ENCODE peak calls at places on chromosomes 5 and 9, in seven cellular contexts. One of them, this sample, is unnamed.

GRCh38 chr9:126980231-126980630 is 65.6 kb downstream of the RALGPS1 start:
- DNase-seq in heart left ventricle: no peak
- DNase-seq in BJ: no peak
- DNase-seq in Karpas-422: no peak
- DNase-seq in left ventricle myocardium inferior: no peak
- DNase-seq in choroid plexus epithelial cell: peak
- DNase-seq in HCT116: no peak
- DNase-seq in this sample: no peak

GRCh38 chr5:37615184-37615583 is 224.7 kb downstream of the GDNF start:
- DNase-seq in BJ: peak
- DNase-seq in left ventricle myocardium inferior: no peak
- DNase-seq in Karpas-422: no peak
- DNase-seq in heart left ventricle: no peak
- DNase-seq in choroid plexus epithelial cell: peak
- DNase-seq in HCT116: no peak
- DNase-seq in this sample: no peak

GRCh38 chr5:141753971-141754713 is 72.1 kb upstream of the ARAP3 start:
- DNase-seq in Karpas-422: peak
- DNase-seq in choroid plexus epithelial cell: peak
- DNase-seq in heart left ventricle: no peak
- DNase-seq in left ventricle myocardium inferior: no peak
- DNase-seq in HCT116: peak
- DNase-seq in BJ: no peak
- DNase-seq in this sample: no peak

GRCh38 chr9:113742471-113742870 is 133.6 kb upstream of the ZNF618 start:
- DNase-seq in left ventricle myocardium inferior: no peak
- DNase-seq in choroid plexus epithelial cell: no peak
- DNase-seq in HCT116: no peak
- DNase-seq in heart left ventricle: no peak
- DNase-seq in Karpas-422: no peak
- DNase-seq in BJ: no peak
- DNase-seq in this sample: no peak

GRCh38 chr9:130328349-130328801 is 62.8 kb downstream of the HMCN2 start:
- DNase-seq in choroid plexus epithelial cell: peak
- DNase-seq in Karpas-422: no peak
- DNase-seq in left ventricle myocardium inferior: peak
- DNase-seq in HCT116: no peak
- DNase-seq in BJ: no peak
- DNase-seq in heart left ventricle: no peak
- DNase-seq in this sample: no peak

GRCh38 chr9:107487521-107488399 is 1.8 kb downstream of the KLF4 start:
- DNase-seq in HCT116: no peak
- DNase-seq in choroid plexus epithelial cell: peak
- DNase-seq in BJ: no peak
- DNase-seq in left ventricle myocardium inferior: peak
- DNase-seq in heart left ventricle: peak
- DNase-seq in Karpas-422: no peak
- DNase-seq in this sample: no peak

GRCh38 chr9:109817846-109818472 is 38.0 kb downstream of the PALM2AKAP2 start:
- DNase-seq in Karpas-422: peak
- DNase-seq in choroid plexus epithelial cell: peak
- DNase-seq in BJ: peak
- DNase-seq in HCT116: peak
- DNase-seq in heart left ventricle: no peak
- DNase-seq in left ventricle myocardium inferior: no peak
- DNase-seq in this sample: peak

GRCh38 chr5:84433461-84433860 is 48.8 kb upstream of the EDIL3 start:
- DNase-seq in heart left ventricle: no peak
- DNase-seq in Karpas-422: no peak
- DNase-seq in choroid plexus epithelial cell: peak
- DNase-seq in HCT116: no peak
- DNase-seq in left ventricle myocardium inferior: no peak
- DNase-seq in BJ: no peak
- DNase-seq in this sample: no peak

GRCh38 chr5:75049581-75050274 is 2.6 kb downstream of the GCNT4 start:
- DNase-seq in choroid plexus epithelial cell: peak
- DNase-seq in Karpas-422: peak
- DNase-seq in heart left ventricle: no peak
- DNase-seq in HCT116: peak
- DNase-seq in left ventricle myocardium inferior: peak
- DNase-seq in BJ: no peak
- DNase-seq in this sample: peak

GRCh38 chr9:129419382-129419899 is 201.5 kb downstream of the C9orf50 start:
- DNase-seq in Karpas-422: no peak
- DNase-seq in left ventricle myocardium inferior: no peak
- DNase-seq in HCT116: no peak
- DNase-seq in choroid plexus epithelial cell: no peak
- DNase-seq in heart left ventricle: peak
- DNase-seq in BJ: no peak
- DNase-seq in this sample: no peak

GRCh38 chr9:128117613-128118471 is 9.7 kb downstream of the PTGES2 start:
- DNase-seq in heart left ventricle: peak
- DNase-seq in Karpas-422: peak
- DNase-seq in left ventricle myocardium inferior: peak
- DNase-seq in HCT116: peak
- DNase-seq in choroid plexus epithelial cell: peak
- DNase-seq in BJ: peak
- DNase-seq in this sample: peak

GRCh38 chr5:78405820-78406750 is 45.7 kb downstream of the SCAMP1 start:
- DNase-seq in heart left ventricle: no peak
- DNase-seq in HCT116: no peak
- DNase-seq in BJ: no peak
- DNase-seq in left ventricle myocardium inferior: no peak
- DNase-seq in Karpas-422: no peak
- DNase-seq in choroid plexus epithelial cell: peak
- DNase-seq in this sample: no peak

GRCh38 chr5:77852514-77853352 is 76.6 kb upstream of the TBCA start:
- DNase-seq in left ventricle myocardium inferior: peak
- DNase-seq in BJ: peak
- DNase-seq in Karpas-422: peak
- DNase-seq in choroid plexus epithelial cell: peak
- DNase-seq in HCT116: no peak
- DNase-seq in heart left ventricle: peak
- DNase-seq in this sample: peak

GRCh38 chr9:136399176-136400037 is 563 bp downstream of the SNAPC4 start:
- DNase-seq in HCT116: no peak
- DNase-seq in left ventricle myocardium inferior: no peak
- DNase-seq in Karpas-422: peak
- DNase-seq in choroid plexus epithelial cell: peak
- DNase-seq in BJ: no peak
- DNase-seq in heart left ventricle: no peak
- DNase-seq in this sample: no peak

GRCh38 chr9:23820731-23821399 is 5.2 kb downstream of the ELAVL2 start:
- DNase-seq in Karpas-422: no peak
- DNase-seq in left ventricle myocardium inferior: no peak
- DNase-seq in HCT116: no peak
- DNase-seq in BJ: no peak
- DNase-seq in choroid plexus epithelial cell: no peak
- DNase-seq in heart left ventricle: peak
- DNase-seq in this sample: no peak

GRCh38 chr5:95843733-95844223 is 21.3 kb upstream of the GLRX start:
- DNase-seq in BJ: no peak
- DNase-seq in choroid plexus epithelial cell: peak
- DNase-seq in heart left ventricle: no peak
- DNase-seq in HCT116: no peak
- DNase-seq in left ventricle myocardium inferior: no peak
- DNase-seq in Karpas-422: no peak
- DNase-seq in this sample: no peak

GRCh38 chr5:118405650-118406061 is 582.7 kb downstream of the DTWD2 start:
- DNase-seq in left ventricle myocardium inferior: peak
- DNase-seq in HCT116: no peak
- DNase-seq in Karpas-422: no peak
- DNase-seq in heart left ventricle: peak
- DNase-seq in BJ: no peak
- DNase-seq in choroid plexus epithelial cell: no peak
- DNase-seq in this sample: no peak

GRCh38 chr5:172059661-172060100 is 53.2 kb upstream of the FBXW11 start:
- DNase-seq in HCT116: no peak
- DNase-seq in choroid plexus epithelial cell: peak
- DNase-seq in left ventricle myocardium inferior: no peak
- DNase-seq in BJ: no peak
- DNase-seq in heart left ventricle: no peak
- DNase-seq in Karpas-422: peak
- DNase-seq in this sample: no peak

GRCh38 chr5:6869677-6870076 is 156.4 kb downstream of the TENT4A start:
- DNase-seq in left ventricle myocardium inferior: no peak
- DNase-seq in Karpas-422: no peak
- DNase-seq in BJ: no peak
- DNase-seq in heart left ventricle: no peak
- DNase-seq in HCT116: no peak
- DNase-seq in choroid plexus epithelial cell: no peak
- DNase-seq in this sample: no peak

GRCh38 chr5:21152611-21153010 is 1164.6 kb upstream of the CDH18 start:
- DNase-seq in HCT116: no peak
- DNase-seq in Karpas-422: no peak
- DNase-seq in left ventricle myocardium inferior: no peak
- DNase-seq in heart left ventricle: no peak
- DNase-seq in BJ: peak
- DNase-seq in choroid plexus epithelial cell: peak
- DNase-seq in this sample: no peak

DNA sequence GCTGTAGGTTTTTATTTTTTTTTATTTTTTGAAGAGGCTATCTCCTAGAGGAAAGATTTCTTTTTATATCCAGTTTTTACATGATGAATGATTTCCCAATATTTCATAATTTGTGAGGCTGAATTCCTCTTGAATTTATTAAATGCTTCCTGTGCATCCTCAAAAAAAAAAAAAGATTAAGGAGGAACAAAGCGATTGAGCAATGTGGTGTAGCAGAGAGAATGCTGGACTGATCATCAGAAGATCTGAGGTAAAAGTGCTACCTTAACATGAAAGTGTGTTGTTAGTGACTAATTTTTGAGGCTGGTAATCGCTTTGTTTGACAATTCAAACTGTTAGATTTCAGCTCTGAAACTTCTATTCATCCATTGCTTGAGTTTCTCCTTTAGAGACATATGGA is 125.1 kb downstream of the ESM1 start:
- DNase-seq in HCT116: no peak
- DNase-seq in BJ: no peak
- DNase-seq in Karpas-422: no peak
- DNase-seq in left ventricle myocardium inferior: no peak
- DNase-seq in choroid plexus epithelial cell: peak
- DNase-seq in heart left ventricle: no peak
- DNase-seq in this sample: no peak
- H3K4me3 ChIP-seq in HCT116: no peak
- H3K4me3 ChIP-seq in BJ: no peak
- H3K4me3 ChIP-seq in Karpas-422: no peak
- H3K4me3 ChIP-seq in left ventricle myocardium inferior: no peak
- H3K4me3 ChIP-seq in choroid plexus epithelial cell: no peak
- H3K4me3 ChIP-seq in heart left ventricle: no peak
- H3K4me3 ChIP-seq in this sample: no peak

DNA sequence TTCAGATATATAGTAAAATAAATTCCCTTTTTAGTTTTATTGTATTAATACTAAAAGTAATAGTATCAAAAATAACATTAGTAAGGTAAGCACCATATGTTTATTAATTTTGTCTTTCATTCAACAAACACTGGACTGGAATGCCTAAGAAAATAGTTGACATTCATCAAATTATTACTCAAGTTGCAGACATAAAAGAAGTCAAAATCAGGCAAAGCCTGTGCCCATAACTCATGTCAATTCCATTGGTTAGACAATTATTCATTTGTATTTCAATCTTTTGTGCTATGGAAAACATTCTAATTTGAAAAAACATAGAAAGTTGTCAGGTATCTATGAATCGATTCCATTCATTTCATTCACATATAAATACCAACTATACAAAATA is 158.9 kb downstream of the CEMIP2 start:
- DNase-seq in choroid plexus epithelial cell: peak
- DNase-seq in Karpas-422: no peak
- DNase-seq in heart left ventricle: no peak
- DNase-seq in HCT116: no peak
- DNase-seq in BJ: no peak
- DNase-seq in left ventricle myocardium inferior: no peak
- DNase-seq in this sample: no peak
- H3K4me3 ChIP-seq in choroid plexus epithelial cell: no peak
- H3K4me3 ChIP-seq in Karpas-422: no peak
- H3K4me3 ChIP-seq in heart left ventricle: no peak
- H3K4me3 ChIP-seq in HCT116: no peak
- H3K4me3 ChIP-seq in BJ: no peak
- H3K4me3 ChIP-seq in left ventricle myocardium inferior: no peak
- H3K4me3 ChIP-seq in this sample: no peak

GRCh38 chr9:4642351-4642750 is 19.7 kb upstream of the PLPP6 start:
- DNase-seq in heart left ventricle: no peak
- DNase-seq in HCT116: no peak
- DNase-seq in Karpas-422: no peak
- DNase-seq in left ventricle myocardium inferior: no peak
- DNase-seq in BJ: no peak
- DNase-seq in choroid plexus epithelial cell: no peak
- DNase-seq in this sample: no peak

GRCh38 chr9:4640027-4640426 is 22.1 kb upstream of the PLPP6 start:
- DNase-seq in choroid plexus epithelial cell: peak
- DNase-seq in heart left ventricle: no peak
- DNase-seq in BJ: no peak
- DNase-seq in HCT116: peak
- DNase-seq in left ventricle myocardium inferior: no peak
- DNase-seq in Karpas-422: no peak
- DNase-seq in this sample: no peak

GRCh38 chr9:4639420-4639819 is 22.7 kb upstream of the PLPP6 start:
- DNase-seq in BJ: no peak
- DNase-seq in choroid plexus epithelial cell: peak
- DNase-seq in left ventricle myocardium inferior: no peak
- DNase-seq in heart left ventricle: no peak
- DNase-seq in HCT116: no peak
- DNase-seq in Karpas-422: no peak
- DNase-seq in this sample: no peak

DNA sequence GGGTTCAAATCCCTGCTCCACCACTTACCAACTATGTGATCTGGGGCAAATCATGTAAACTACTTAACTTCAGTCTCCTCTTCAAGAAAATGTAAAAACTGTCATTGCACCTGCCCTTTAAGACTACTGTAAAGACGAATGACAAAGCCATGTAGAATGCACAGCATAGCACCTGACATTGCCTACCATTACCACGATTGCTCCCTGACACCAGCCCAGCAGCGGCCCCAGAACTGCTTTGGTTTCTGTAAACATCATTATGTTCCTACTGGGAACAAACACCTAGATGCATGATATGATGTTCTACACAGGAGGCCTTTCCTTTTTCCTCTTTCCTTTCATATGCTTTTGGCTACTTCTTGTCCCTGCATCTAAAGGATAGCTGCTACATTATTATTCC is 23.1 kb upstream of the PLPP6 start:
- DNase-seq in HCT116: no peak
- DNase-seq in Karpas-422: no peak
- DNase-seq in left ventricle myocardium inferior: no peak
- DNase-seq in heart left ventricle: no peak
- DNase-seq in choroid plexus epithelial cell: peak
- DNase-seq in BJ: no peak
- DNase-seq in this sample: no peak
- H3K4me3 ChIP-seq in HCT116: no peak
- H3K4me3 ChIP-seq in Karpas-422: no peak
- H3K4me3 ChIP-seq in left ventricle myocardium inferior: no peak
- H3K4me3 ChIP-seq in heart left ventricle: no peak
- H3K4me3 ChIP-seq in choroid plexus epithelial cell: no peak
- H3K4me3 ChIP-seq in BJ: no peak
- H3K4me3 ChIP-seq in this sample: no peak

DNA sequence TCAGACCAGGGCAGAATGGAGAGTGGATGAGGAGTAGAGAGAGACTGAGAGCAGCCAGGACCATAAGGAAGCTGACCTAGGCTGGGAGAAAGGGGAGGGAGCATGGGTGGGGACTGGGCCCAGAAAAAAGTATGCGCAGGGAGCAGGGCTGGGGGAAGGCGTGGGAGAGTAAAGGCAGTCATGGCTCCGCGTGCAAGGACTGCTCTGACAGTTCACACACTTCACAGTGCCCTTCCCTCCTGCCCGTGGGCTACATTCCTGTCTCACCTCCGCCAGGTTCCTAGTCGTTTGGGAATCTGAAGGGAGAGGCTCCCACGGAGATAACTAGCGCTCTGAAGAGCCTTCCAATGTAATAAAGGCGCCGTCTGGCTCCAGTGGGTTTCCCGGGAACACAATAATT is 39.6 kb downstream of the TTLL11 start:
- DNase-seq in heart left ventricle: no peak
- DNase-seq in Karpas-422: no peak
- DNase-seq in BJ: no peak
- DNase-seq in HCT116: no peak
- DNase-seq in left ventricle myocardium inferior: no peak
- DNase-seq in choroid plexus epithelial cell: no peak
- DNase-seq in this sample: no peak
- H3K4me3 ChIP-seq in heart left ventricle: no peak
- H3K4me3 ChIP-seq in Karpas-422: no peak
- H3K4me3 ChIP-seq in BJ: no peak
- H3K4me3 ChIP-seq in HCT116: no peak
- H3K4me3 ChIP-seq in left ventricle myocardium inferior: no peak
- H3K4me3 ChIP-seq in choroid plexus epithelial cell: no peak
- H3K4me3 ChIP-seq in this sample: no peak